ENCODE peak calls at places on chromosomes 16 and 17, in four cellular contexts. G, I, S and Z are unnamed samples.

GRCh38 chr16:50683689-50684374 is 2.7 kb upstream of the SNX20 start:
- DNase-seq in G (peak), I (no peak), S (no peak), Z (no peak)

GRCh38 chr16:75486014-75486404 is 9.2 kb downstream of the CHST6 start:
- DNase-seq in G (no peak), I (no peak), S (no peak), Z (no peak)

GRCh38 chr16:75011634-75012307 is 12.9 kb downstream of the ZNRF1 start:
- DNase-seq in G (peak), I (no peak), S (no peak), Z (no peak)

GRCh38 chr16:61587526-61587925 is 448.7 kb downstream of the CDH8 start:
- DNase-seq in G (no peak), I (no peak), S (no peak), Z (no peak)

GRCh38 chr17:62950067-62950466 is 16.0 kb upstream of the TANC2 start:
- DNase-seq in G (no peak), I (no peak), S (no peak), Z (no peak)

GRCh38 chr17:34368455-34369195 is 5.6 kb upstream of the CCL1 start:
- DNase-seq in G (no peak), I (no peak), S (no peak), Z (no peak)

GRCh38 chr16:81366316-81366932 is 51.7 kb downstream of the GAN start:
- DNase-seq in G (peak), I (no peak), S (no peak), Z (no peak)

GRCh38 chr17:42525221-42525620 is 10.8 kb upstream of the NAGLU start:
- DNase-seq in G (no peak), I (no peak), S (no peak), Z (peak)

DNA sequence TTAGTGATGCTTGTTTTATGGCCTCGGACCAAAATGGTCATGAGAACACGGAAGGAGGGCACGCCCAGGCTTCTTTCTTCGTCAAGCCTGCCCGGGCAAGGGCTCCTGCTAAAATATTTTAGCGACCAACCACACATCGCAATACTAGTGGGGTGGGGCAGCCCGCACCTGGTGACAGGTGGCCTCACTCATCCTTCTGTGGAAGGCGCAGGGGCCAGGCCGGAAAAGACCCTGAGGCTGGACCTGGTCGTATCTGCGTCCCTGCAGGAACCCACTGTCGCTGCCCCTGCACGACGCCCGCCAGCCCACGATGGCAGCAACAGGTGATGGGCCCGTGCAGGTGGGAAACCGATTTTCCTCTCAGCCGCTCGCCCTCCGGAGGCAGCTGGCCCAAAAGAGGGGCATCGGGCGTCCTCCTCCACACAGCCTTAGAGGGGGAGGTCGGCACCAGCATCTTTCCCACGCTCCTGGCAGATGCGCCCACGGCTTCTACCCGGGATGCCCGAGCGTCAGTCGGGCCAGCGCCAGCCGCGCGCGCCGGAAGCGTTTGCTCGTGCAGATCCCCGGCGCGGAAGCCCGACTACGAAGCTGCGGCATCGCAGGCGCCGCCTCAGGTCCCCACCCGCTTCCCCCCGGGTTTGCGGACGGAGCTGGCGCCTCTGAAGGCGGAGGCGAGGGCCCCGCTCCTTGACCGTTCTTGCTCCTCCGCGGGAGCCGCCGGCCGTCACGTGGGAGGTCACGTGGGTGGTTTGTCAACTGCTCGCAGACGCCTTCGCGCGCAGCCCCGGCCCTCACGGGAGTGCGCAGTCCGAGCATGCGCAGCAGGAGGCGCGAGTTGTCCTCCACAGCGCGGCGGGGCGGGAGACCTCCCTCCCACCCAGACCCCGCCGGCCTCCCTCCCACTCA is 22.8 kb upstream of the FOXK2 start:
- DNase-seq in G (peak), I (peak), S (peak), Z (peak)
- TF ChIP-seq EP300 in G (no peak), I (no peak), S (no peak), Z (no peak)

GRCh38 chr17:43999024-43999423 is 5.4 kb upstream of the NAGS start:
- DNase-seq in G (no peak), I (no peak), S (no peak), Z (no peak)

GRCh38 chr17:43992641-43993040 is 11.8 kb upstream of the NAGS start:
- DNase-seq in G (no peak), I (no peak), S (no peak), Z (no peak)

GRCh38 chr17:43994272-43995149 is 9.9 kb upstream of the NAGS start:
- DNase-seq in G (no peak), I (peak), S (peak), Z (peak)

GRCh38 chr17:43998552-43998951 is 5.9 kb upstream of the NAGS start:
- DNase-seq in G (no peak), I (no peak), S (no peak), Z (no peak)

DNA sequence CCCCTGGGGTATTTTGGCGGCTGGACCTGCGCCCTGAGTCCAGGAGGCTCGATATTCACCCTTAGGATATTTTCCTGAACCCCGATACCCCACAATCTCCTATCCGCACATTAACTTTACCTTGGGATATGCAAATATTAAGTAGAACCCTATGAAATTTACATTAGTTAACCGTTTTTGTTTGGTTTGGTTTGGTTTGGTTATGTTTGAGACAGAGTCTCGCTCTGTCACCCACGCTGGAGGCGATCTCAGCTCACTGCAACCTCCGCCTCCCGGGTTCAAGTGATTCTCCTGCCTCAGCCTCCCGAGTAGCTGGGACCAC is 9.3 kb upstream of the NAGS start:
- DNase-seq in G (no peak), I (no peak), S (no peak), Z (no peak)
- TF ChIP-seq CTCF in G (no peak), I (no peak), S (no peak), Z (no peak)

DNA sequence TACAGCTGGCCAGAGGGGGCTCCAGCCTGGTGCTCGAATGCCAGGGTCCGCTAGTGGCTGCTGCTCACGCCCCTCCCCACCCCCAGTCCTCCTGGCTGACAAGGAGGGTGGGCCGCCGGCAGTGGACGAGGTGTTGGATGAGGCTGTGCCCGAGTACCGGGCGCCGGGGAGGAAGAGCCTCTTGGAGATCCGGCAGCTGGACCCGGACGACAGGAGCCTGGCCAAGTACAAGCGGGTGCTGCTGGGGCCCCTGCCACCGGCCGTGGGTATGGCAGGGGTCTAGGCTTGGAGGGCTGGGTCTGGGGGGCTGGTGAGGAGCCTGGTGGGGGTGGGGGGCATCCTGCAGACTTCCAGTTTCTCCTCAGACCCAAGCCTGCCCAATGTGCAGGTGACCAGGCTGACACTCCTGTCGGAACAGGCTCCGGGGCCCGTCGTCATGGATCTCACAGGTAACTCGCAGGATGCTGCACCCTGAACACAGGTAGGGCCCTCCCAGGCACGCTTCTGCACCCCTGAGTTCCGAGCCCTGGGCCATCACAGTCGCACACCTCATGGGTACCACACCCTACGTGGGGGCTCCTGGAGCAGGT is 1.2 kb upstream of the PDIA2 start:
- DNase-seq in G (no peak), I (no peak), S (no peak), Z (no peak)
- H3K4me3 ChIP-seq in G (no peak), I (no peak), S (no peak), Z (no peak)

DNA sequence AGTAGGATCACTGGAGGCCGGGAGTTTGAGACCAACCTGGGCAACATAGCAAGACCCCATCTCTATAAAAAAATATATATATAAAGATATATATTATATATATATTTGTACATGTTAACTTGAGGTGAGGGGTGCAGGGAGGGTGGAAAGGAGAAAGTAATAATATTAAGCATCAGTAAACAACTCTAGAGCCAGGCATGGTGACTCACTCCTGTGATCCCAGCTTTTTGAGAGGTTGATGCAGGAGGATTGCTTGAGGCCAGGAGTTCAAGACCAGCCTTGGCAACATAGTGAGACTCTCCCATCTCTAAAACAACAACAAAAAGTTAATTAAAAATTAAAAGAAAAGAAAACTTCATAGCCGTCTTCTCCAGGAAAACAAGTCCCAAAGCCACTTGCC is 61.7 kb upstream of the SMURF2 start:
- DNase-seq in G (no peak), I (no peak), S (peak), Z (peak)
- TF ChIP-seq EP300 in G (no peak), I (no peak), S (no peak), Z (no peak)

DNA sequence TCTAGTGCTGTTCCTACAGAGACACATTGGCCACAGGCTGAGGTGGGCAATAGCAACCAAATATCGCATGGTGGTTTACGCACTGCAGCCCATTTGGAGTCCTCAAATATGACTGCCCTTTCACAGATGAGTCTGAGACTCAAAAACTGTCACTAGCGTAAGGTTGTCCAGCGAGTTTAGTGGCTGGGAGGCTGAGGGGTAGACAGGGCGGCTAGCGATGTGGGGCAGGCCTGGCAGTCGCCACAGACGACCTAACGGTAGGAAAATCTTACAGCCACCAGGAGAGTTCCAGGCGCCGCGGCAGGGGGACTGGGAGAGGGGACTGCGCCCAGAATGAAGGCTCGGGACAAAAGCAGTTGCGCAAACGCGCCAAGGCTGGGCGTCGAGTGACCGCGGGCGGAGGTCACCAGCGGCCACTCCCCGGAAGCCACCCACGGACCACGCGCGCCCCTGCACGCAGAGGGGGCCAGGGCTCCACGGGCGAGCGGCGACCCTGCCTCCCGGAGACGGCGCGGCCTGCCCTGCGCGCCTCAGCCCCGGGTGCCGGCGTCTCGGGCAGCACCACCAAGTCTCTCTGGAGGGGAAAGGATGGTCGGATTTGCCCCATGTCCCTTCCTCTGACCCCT is 699 bp upstream of the MAP1LC3B start:
- DNase-seq in G (no peak), I (peak), S (peak), Z (peak)
- TF ChIP-seq CTCF in G (no peak), I (no peak), S (no peak), Z (no peak)

GRCh38 chr17:79522414-79522813 is 88.4 kb downstream of the RBFOX3 start:
- DNase-seq in G (no peak), I (no peak), S (no peak), Z (no peak)

GRCh38 chr17:79520134-79520892 is 90.5 kb downstream of the RBFOX3 start:
- DNase-seq in G (no peak), I (no peak), S (no peak), Z (no peak)

GRCh38 chr17:79520893-79521210 is 90.0 kb downstream of the RBFOX3 start:
- DNase-seq in G (no peak), I (no peak), S (no peak), Z (no peak)

GRCh38 chr17:79519601-79520000 is 91.2 kb downstream of the RBFOX3 start:
- DNase-seq in G (no peak), I (no peak), S (no peak), Z (no peak)

DNA sequence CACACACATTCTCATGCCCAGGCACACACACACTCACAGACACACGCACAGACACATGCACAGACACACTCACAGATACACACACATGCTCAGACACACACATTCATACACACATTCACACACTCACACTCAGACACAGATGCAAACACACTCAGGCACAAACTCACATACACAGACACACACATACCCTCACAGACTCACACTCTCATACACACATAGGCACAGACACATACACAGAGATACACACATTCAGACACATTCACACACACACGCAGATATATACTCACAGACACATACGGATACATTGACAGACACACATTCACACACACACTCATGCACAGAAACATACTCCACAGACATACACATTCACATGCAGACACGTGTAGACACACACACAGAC is 89.6 kb downstream of the RBFOX3 start:
- DNase-seq in G (no peak), I (no peak), S (no peak), Z (no peak)
- H3K4me3 ChIP-seq in G (no peak), I (no peak), S (no peak), Z (no peak)

DNA sequence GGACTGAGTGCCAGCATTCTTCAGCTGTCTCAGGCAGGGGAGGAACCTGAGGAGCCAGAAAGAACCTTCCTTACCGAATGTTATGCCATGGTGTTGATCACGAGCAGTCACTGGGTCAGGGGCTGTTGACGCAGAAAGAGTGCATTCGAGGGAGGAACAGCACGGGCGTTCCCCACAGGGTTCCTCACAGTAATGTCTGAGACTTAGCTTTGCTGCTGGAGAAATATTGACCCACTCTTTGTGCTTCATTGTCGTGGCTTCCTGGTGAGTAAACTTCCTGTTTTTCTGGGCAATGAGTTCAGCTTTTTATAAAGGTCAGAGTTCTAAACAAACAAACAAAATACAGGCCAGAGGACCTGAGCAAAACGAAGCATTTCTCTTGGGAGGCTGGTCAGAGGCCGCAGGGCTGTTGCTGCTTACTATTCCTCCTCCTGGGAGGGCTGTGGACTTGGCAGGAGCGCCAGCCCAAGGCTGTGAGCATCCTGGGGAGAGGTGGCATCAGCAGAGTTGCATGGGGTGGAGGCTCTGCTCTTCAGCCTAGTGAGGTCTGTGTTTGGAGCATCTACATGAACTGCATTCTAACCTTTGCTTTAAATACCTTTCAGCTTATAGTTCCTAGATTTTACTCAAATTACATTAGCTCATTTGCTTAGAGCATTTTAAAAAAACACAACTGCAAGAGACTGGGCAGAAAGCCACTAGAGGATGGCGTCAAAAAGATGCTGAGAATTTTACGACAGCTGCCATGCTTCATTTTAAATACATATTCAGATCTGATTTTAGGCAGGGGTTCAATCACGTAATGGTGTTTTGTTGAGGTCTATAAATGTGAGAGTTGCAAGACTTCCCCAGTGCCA is 143.0 kb upstream of the CACNG5 start:
- DNase-seq in G (no peak), I (no peak), S (no peak), Z (peak)
- TF ChIP-seq EP300 in G (no peak), I (no peak), S (no peak), Z (no peak)

GRCh38 chr17:78133179-78133951 is 2.8 kb downstream of the TMC8 start:
- DNase-seq in G (no peak), I (no peak), S (no peak), Z (no peak)

GRCh38 chr17:78132767-78133178 is 2.2 kb downstream of the TMC8 start:
- DNase-seq in G (no peak), I (peak), S (no peak), Z (no peak)

GRCh38 chr17:78135858-78136500 is 5.4 kb downstream of the TMC8 start:
- DNase-seq in G (no peak), I (no peak), S (no peak), Z (no peak)

GRCh38 chr17:78134899-78135385 is 4.4 kb downstream of the TMC8 start:
- DNase-seq in G (no peak), I (no peak), S (no peak), Z (no peak)

DNA sequence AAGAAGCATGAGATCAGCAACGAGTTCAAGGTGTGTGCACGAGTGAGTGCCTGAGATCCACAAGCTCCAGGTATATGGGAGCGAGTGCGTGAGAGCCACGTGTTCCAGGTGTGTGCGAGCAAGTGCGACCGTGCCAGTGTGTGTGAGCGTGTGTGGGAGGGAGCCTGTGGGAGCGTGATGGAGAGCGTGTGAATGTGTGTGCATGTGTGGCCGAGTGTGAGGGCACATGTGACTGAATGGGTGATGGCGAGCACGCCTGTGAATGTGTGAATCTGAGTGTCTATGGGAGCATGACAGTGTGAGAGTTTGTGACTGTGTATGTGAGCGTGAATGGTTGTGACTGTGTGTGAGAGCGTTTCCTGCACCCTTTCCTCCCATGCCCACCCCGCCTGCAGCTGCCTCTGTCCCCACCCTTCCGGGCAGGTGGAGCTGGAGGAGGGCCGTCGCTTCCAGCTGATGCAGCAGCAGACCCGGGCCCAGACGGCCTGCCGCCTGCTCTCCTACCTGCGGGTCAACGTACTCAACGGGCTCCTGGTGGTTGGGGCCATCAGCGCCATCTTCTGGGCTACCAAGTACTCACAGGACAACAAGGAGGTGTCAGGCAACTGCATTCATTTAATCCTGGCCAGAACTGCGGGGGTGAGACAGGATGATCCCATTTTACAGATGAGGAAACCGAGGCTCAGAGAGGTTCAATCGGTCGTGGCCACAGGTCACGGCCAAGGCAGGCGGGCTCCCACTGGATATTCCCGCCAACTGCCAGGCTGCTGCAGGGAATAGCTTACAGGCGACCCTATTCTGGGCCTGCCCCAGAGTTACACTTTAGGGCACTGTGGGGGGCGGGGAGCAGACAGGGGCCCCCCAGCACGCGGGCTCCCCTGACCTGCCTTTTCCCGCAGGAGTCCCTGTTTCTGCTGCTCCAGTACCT is 3.7 kb downstream of the TMC8 start:
- DNase-seq in G (no peak), I (no peak), S (no peak), Z (no peak)
- TF ChIP-seq CTCF in G (peak), I (no peak), S (no peak), Z (no peak)

GRCh38 chr16:3610698-3611144 is 685 bp downstream of the SLX4 start:
- DNase-seq in G (no peak), I (no peak), S (no peak), Z (no peak)

GRCh38 chr16:3611145-3611977 is at the start of gene SLX4:
- DNase-seq in G (no peak), I (peak), S (peak), Z (peak)

GRCh38 chr16:3607634-3608033 is 3.8 kb downstream of the SLX4 start:
- DNase-seq in G (no peak), I (no peak), S (no peak), Z (no peak)

GRCh38 chr16:3608069-3608468 is 3.3 kb downstream of the SLX4 start:
- DNase-seq in G (no peak), I (no peak), S (no peak), Z (no peak)

GRCh38 chr16:3609895-3610697 is 1.3 kb downstream of the SLX4 start:
- DNase-seq in G (no peak), I (no peak), S (no peak), Z (no peak)
- H3K4me3 ChIP-seq in G (peak), I (peak), S (no peak), Z (peak)